ENCODE peak calls at places on chromosome 20, in four cellular contexts. B is GM12878, V is A549, H is K562. G is an unnamed sample.

GRCh38 chr20:10972219-10972860 is 298.5 kb upstream of the JAG1 start:
- DNase-seq in B (no peak), V (no peak), H (no peak), G (no peak)

GRCh38 chr20:58135441-58136170 is 92.8 kb downstream of the ANKRD60 start:
- DNase-seq in B (no peak), V (no peak), H (no peak), G (no peak)

GRCh38 chr20:32509639-32510066 is 75.5 kb downstream of the NOL4L start:
- DNase-seq in B (no peak), V (peak; percentile 23), H (no peak), G (no peak)

GRCh38 chr20:13995841-13996240 is 525 bp downstream of the MACROD2 start:
- DNase-seq in B (no peak), V (peak; percentile 51), H (no peak), G (peak; percentile 56)

GRCh38 chr20:59035381-59035780 is 3.2 kb upstream of the ATP5F1E start:
- DNase-seq in B (no peak), V (no peak), H (no peak), G (no peak)

GRCh38 chr20:13770141-13770540 is 14.6 kb downstream of the ESF1 start:
- DNase-seq in B (no peak), V (no peak), H (no peak), G (no peak)

GRCh38 chr20:51237790-51238189 is 214.9 kb upstream of the KCNG1 start:
- DNase-seq in B (no peak), V (no peak), H (no peak), G (no peak)

GRCh38 chr20:62114894-62115293 is 7.4 kb upstream of the LSM14B start:
- DNase-seq in B (no peak), V (no peak), H (no peak), G (peak; percentile 33)

GRCh38 chr20:7496394-7497111 is 443.7 kb downstream of the HAO1 start:
- DNase-seq in B (no peak), V (no peak), H (no peak), G (no peak)

DNA sequence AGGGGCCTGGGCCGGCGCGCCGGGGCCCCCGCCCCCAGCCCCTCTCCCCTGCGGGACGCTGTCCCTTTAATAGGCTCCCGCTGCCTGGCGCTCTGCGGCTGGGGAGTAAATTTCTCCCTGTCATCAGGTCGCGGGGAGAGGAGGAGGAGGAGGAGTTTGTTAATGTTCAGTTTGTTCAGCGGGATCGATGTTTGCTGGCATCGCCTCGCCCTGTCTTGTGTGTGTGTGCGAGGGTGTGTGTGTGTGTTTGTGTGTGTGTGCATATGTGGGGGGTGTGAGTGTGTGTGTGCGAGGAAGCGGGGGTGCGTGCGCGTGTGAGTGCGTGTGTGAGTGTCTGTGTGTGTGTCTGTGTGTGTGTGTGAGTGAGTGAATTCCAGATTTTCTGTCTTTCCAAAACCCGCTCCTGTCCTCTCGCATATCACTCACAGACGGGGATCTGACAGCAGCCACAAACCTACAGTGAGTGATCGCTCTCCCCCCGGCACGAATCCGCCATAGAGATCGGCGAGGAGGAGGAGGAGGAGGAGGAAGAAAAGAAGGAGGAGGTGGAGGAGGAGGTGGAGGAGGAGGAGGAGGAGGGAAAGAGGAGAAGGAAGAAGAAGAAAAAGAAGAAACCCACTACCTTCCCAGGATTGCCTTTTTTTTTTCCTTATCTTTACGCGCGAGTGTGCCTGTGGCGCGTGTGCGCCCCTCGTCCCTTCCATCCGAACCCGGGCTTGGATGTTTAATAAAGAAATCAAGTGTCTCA is at the start of gene TSHZ2:
- DNase-seq in B (no peak), V (peak; percentile 4), H (no peak), G (peak; percentile 41)
- TF ChIP-seq MAX in B (no peak), V (no peak), H (no peak), G (no peak)

GRCh38 chr20:8568068-8568467 is 436.0 kb downstream of the PLCB1 start:
- DNase-seq in B (no peak), V (no peak), H (no peak), G (no peak)
- TF ChIP-seq MAX in B (no peak), V (no peak), H (no peak), G (no peak)

DNA sequence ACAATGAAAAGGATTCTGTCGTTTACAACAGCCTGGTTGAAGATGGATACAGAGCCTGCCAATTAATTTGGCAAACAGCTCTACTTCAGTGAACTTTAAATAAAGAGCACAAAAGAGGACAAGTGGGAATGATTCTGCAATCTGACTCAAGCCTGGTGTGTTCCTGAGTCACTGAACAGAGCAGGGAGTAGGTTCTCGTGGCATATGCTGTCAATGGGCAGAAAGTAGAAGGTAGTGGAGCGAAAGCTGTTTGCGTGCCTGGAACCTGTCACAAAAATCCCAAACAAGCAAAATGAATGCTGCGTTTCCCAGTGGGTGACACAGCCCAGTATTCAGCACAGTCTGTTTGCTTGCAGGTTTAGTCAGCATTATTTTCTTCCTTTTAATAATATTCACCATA is 43.8 kb upstream of the DOK5 start:
- DNase-seq in B (no peak), V (no peak), H (no peak), G (no peak)
- TF ChIP-seq MAX in B (no peak), V (no peak), H (no peak), G (no peak)

GRCh38 chr20:19868383-19868782 is 110.3 kb downstream of the RIN2 start:
- DNase-seq in B (no peak), V (no peak), H (no peak), G (no peak)

GRCh38 chr20:19866070-19866469 is 108.0 kb downstream of the RIN2 start:
- DNase-seq in B (no peak), V (no peak), H (no peak), G (no peak)

GRCh38 chr20:19864130-19864529 is 106.1 kb downstream of the RIN2 start:
- DNase-seq in B (no peak), V (peak; percentile 82), H (no peak), G (no peak)

GRCh38 chr20:19867940-19868371 is 109.9 kb downstream of the RIN2 start:
- DNase-seq in B (no peak), V (no peak), H (no peak), G (no peak)

DNA sequence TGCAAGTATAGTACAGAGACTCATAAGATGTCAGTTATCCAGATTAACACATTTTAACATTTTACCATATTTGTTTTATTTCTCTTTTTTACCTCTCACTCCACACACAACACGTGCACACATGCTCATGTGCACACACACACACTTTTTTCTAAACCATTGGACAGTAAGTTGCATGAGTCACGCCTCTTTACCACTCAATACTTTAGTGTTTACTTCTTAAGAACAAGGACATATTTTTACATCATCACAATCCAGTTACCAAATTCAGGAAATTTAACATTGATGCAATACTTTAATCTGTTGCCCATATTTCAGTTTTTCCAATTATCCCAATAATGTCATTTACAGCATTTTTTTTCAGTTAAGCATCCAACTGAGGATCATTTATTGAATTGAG is 109.0 kb downstream of the RIN2 start:
- DNase-seq in B (no peak), V (no peak), H (no peak), G (no peak)
- TF ChIP-seq MAX in B (no peak), V (no peak), H (no peak), G (no peak)